ENCODE peak calls at places on chromosomes 1 and 21, in six cellular contexts. V is right atrium auricular region, M is spleen, I is H7, W is esophagus squamous epithelium, D is HFF-Myc. P is an unnamed sample.

GRCh38 chr1:18922319-18922726 is 20.0 kb upstream of the ALDH4A1 start:
- DNase-seq in I (no peak), V (peak; percentile 95), M (no peak), D (no peak), W (no peak), P (peak; percentile 58)

GRCh38 chr1:41493117-41493536 is 8.6 kb upstream of the EDN2 start:
- DNase-seq in W (no peak), M (no peak), V (no peak), I (no peak), D (peak; percentile 74), P (no peak)

GRCh38 chr1:150578278-150579109 is 916 bp downstream of the MCL1 start:
- DNase-seq in D (peak; percentile 78), M (peak; percentile 91), I (no peak), W (no peak), V (no peak), P (peak; percentile 47)

GRCh38 chr1:88867743-88868521 is 23.4 kb downstream of the GTF2B start:
- DNase-seq in D (no peak), I (no peak), M (no peak), W (no peak), V (no peak), P (no peak)

GRCh38 chr1:155085504-155086181 is 7.0 kb downstream of the EFNA3 start:
- DNase-seq in V (peak; percentile 81), W (peak; percentile 40), M (peak; percentile 92), I (peak; percentile 74), D (no peak), P (peak; percentile 56)

GRCh38 chr21:46284077-46284644 is 1.2 kb downstream of the MCM3AP start:
- DNase-seq in I (peak; percentile 23), D (no peak), W (no peak), M (no peak), V (no peak), P (no peak)

GRCh38 chr1:56190975-56191768 is 388.2 kb downstream of the PLPP3 start:
- DNase-seq in M (no peak), V (no peak), I (no peak), D (no peak), W (no peak), P (peak; percentile 34)

GRCh38 chr1:3262681-3263286 is 191.7 kb upstream of the ARHGEF16 start:
- DNase-seq in W (no peak), D (no peak), V (no peak), M (no peak), I (no peak), P (no peak)

GRCh38 chr1:221371671-221372070 is 370.2 kb downstream of the DUSP10 start:
- DNase-seq in M (no peak), I (no peak), W (no peak), D (no peak), V (no peak), P (no peak)

GRCh38 chr1:1121611-1122077 is 5.8 kb upstream of the C1orf159 start:
- DNase-seq in I (peak; percentile 78), M (peak; percentile 72), W (no peak), V (no peak), D (no peak), P (no peak)

GRCh38 chr1:33634806-33635205 is 162.4 kb downstream of the ZSCAN20 start:
- DNase-seq in D (no peak), M (no peak), V (no peak), I (peak; percentile 83), W (no peak), P (peak; percentile 77)

GRCh38 chr1:108704501-108704900 is 8.2 kb upstream of the FNDC7 start:
- DNase-seq in I (no peak), V (peak; percentile 70), M (no peak), D (no peak), W (no peak), P (no peak)

GRCh38 chr1:157955860-157956259 is 37.6 kb upstream of the KIRREL1 start:
- DNase-seq in D (no peak), M (no peak), I (no peak), W (no peak), V (no peak), P (no peak)

GRCh38 chr1:194535369-194535768 is 1349.0 kb upstream of the B3GALT2 start:
- DNase-seq in W (no peak), D (peak; percentile 42), I (no peak), V (no peak), M (no peak), P (no peak)

GRCh38 chr1:24142546-24143431 is at the start of gene IL22RA1:
- DNase-seq in V (no peak), D (no peak), I (no peak), M (no peak), W (no peak), P (no peak)

GRCh38 chr1:180863158-180863775 is 49.4 kb upstream of the KIAA1614 start:
- DNase-seq in I (peak; percentile 10), W (no peak), V (no peak), M (no peak), D (peak; percentile 20), P (peak; percentile 33)

GRCh38 chr1:204194080-204194479 is 2.2 kb downstream of the KISS1 start:
- DNase-seq in W (no peak), V (no peak), M (peak; percentile 9), I (no peak), D (no peak), P (no peak)

GRCh38 chr21:29181799-29182470 is 51.5 kb downstream of the MAP3K7CL start:
- DNase-seq in W (no peak), M (no peak), I (no peak), V (no peak), D (peak; percentile 68), P (no peak)

GRCh38 chr1:205073511-205073910 is 10.7 kb downstream of the TMEM81 start:
- DNase-seq in I (no peak), W (no peak), M (no peak), D (no peak), V (no peak), P (no peak)

GRCh38 chr1:208829601-208830000 is 585.4 kb upstream of the PLXNA2 start:
- DNase-seq in W (no peak), M (no peak), I (no peak), V (no peak), D (no peak), P (no peak)

GRCh38 chr1:156124557-156125483 is 10.3 kb downstream of the LMNA start:
- DNase-seq in W (no peak), M (no peak), D (no peak), V (no peak), I (no peak), P (no peak)

GRCh38 chr21:25350056-25350455 is 257.2 kb downstream of the MRPL39 start:
- DNase-seq in V (no peak), M (no peak), D (no peak), W (no peak), I (peak; percentile 23), P (peak; percentile 43)

GRCh38 chr1:118785246-118785645 is 202.9 kb downstream of the TBX15 start:
- DNase-seq in W (no peak), I (no peak), M (no peak), V (no peak), D (no peak), P (peak; percentile 4)

GRCh38 chr1:41689596-41689995 is 205.1 kb upstream of the EDN2 start:
- DNase-seq in D (no peak), I (no peak), V (no peak), W (no peak), M (peak; percentile 73), P (no peak)

GRCh38 chr1:53553734-53554509 is 94.7 kb downstream of the DMRTB1 start:
- DNase-seq in M (peak; percentile 41), D (no peak), W (no peak), V (no peak), I (peak; percentile 16), P (no peak)

GRCh38 chr1:29395724-29396437 is 159.6 kb downstream of the PTPRU start:
- DNase-seq in W (no peak), D (no peak), I (no peak), M (no peak), V (peak; percentile 23), P (no peak)

GRCh38 chr1:34412597-34413392 is 236.1 kb downstream of the C1orf94 start:
- DNase-seq in M (no peak), I (no peak), V (no peak), W (no peak), D (no peak), P (peak; percentile 6)

GRCh38 chr1:8425150-8425780 is 107.4 kb downstream of the SLC45A1 start:
- DNase-seq in M (no peak), I (no peak), W (no peak), D (no peak), V (no peak), P (no peak)
- H3K4me3 ChIP-seq in M (peak overlapping the region; percentile 72), I (no peak overlapping the region), W (peak overlapping the region; percentile 96), D (no peak overlapping the region), V (no peak overlapping the region), P (no peak overlapping the region)

DNA sequence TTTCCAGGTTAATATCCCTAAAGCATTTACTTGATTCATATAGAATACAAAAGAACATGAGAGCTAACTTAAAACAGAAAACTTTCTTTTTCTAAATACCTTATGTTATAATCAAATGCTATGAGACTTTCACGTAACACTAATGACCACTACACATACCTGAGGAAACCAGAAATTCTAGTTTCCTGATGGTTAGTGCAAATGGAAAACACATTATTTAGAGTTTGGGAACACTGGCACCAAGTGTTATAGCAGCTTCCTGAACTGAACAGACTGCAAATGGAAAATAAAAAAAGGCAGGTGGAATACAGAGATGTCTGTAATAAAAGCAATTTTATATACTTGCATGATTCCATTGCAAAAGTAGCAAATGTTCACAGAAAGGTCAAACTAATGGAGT is 15.5 kb downstream of the PAXBP1 start:
- DNase-seq in V (no peak), W (no peak), M (no peak), D (no peak), I (no peak), P (no peak)
- H3K4me3 ChIP-seq in V (no peak overlapping the region), W (no peak overlapping the region), M (no peak overlapping the region), D (no peak overlapping the region), I (no peak overlapping the region), P (no peak overlapping the region)

GRCh38 chr1:64775152-64775551 is 30.3 kb downstream of the RAVER2 start:
- DNase-seq in W (no peak), D (no peak), I (no peak), V (no peak), M (no peak), P (no peak)
- H3K4me3 ChIP-seq in W (no peak overlapping the region), D (no peak overlapping the region), I (no peak overlapping the region), V (no peak overlapping the region), M (no peak overlapping the region), P (no peak overlapping the region)

GRCh38 chr1:26724118-26724517 is 28.3 kb downstream of the ARID1A start:
- DNase-seq in I (no peak), V (no peak), D (no peak), W (no peak), M (no peak), P (no peak)
- H3K4me3 ChIP-seq in I (no peak overlapping the region), V (no peak overlapping the region), D (no peak overlapping the region), W (no peak overlapping the region), M (peak overlapping the region; percentile 2), P (peak overlapping the region; percentile 34)

DNA sequence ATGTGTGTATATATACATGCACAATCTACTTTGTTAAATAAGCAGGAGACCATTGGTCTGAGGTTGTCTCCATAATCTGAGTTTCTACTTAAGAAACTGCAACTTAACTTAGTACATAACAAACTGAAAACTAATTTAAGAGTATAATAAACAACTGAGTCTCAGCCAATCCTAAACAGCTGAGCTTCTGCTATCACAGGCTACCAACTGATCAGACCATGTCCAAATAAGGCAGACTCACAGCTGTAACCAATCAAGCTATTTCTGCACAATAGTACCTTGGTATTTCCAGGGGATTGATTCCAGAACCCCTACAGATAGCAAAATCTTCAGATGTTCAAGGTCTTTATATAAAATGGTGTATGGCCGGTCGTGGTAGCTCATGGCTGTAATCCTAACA is 26.0 kb upstream of the C1orf146 start:
- DNase-seq in D (no peak), I (no peak), V (no peak), M (no peak), W (no peak), P (no peak)
- H3K4me3 ChIP-seq in D (no peak overlapping the region), I (no peak overlapping the region), V (no peak overlapping the region), M (no peak overlapping the region), W (no peak overlapping the region), P (no peak overlapping the region)

GRCh38 chr1:207454046-207454964 is at the start of gene CR2:
- DNase-seq in W (peak; percentile 2), V (no peak), I (peak; percentile 85), D (no peak), M (peak; percentile 94), P (peak; percentile 81)
- H3K4me3 ChIP-seq in W (peak within 1 kb of the TSS; percentile 70), V (peak within 1 kb of the TSS; percentile 2), I (peak within 1 kb of the TSS; percentile 65), D (peak within 1 kb of the TSS; percentile 11), M (peak within 1 kb of the TSS; percentile 60), P (peak within 1 kb of the TSS; percentile 58)